ENCODE peak calls at places on chromosomes 12 and 14, in six cellular contexts. N is hypothalamus, L is fibroblast of the aortic adventitia, U is AG09319, A is NAMALWA, I is NCI-H446 treated with DMSO at 0.1 percent for 48 hours. G is an unnamed sample.

GRCh38 chr12:43551271-43551970 is 582 bp downstream of the ADAMTS20 start:
- DNase-seq in L (no peak), I (no peak), U (no peak), N (no peak), A (no peak), G (no peak)

GRCh38 chr12:48952691-48953090 is 4.6 kb downstream of the ARF3 start:
- DNase-seq in I (no peak), L (no peak), N (no peak), A (no peak), U (no peak), G (no peak)

GRCh38 chr14:32896979-32897723 is 41.5 kb upstream of the NPAS3 start:
- DNase-seq in I (no peak), N (no peak), U (peak), A (no peak), L (peak), G (peak)

GRCh38 chr12:64395739-64396138 is 5.2 kb upstream of the C12orf56 start:
- DNase-seq in N (no peak), U (no peak), I (no peak), A (no peak), L (peak), G (no peak)

GRCh38 chr12:100184549-100184948 is 16.1 kb upstream of the ACTR6 start:
- DNase-seq in U (no peak), N (no peak), A (no peak), L (no peak), I (no peak), G (no peak)

GRCh38 chr12:114933428-114934160 is 249.6 kb upstream of the TBX3 start:
- DNase-seq in A (no peak), L (peak), N (no peak), I (no peak), U (peak), G (peak)

GRCh38 chr14:93734086-93734822 is 54.0 kb downstream of the PRIMA1 start:
- DNase-seq in I (no peak), N (no peak), L (no peak), U (no peak), A (peak), G (no peak)

GRCh38 chr14:104514156-104514848 is 65.3 kb upstream of the C14orf180 start:
- DNase-seq in I (peak), U (no peak), A (no peak), L (no peak), N (no peak), G (no peak)

GRCh38 chr12:4762773-4763172 is 42.6 kb downstream of the GALNT8 start:
- DNase-seq in A (no peak), I (no peak), U (no peak), L (no peak), N (no peak), G (no peak)

GRCh38 chr12:112813836-112814235 is 22.3 kb downstream of the RPH3A start:
- DNase-seq in I (no peak), U (no peak), A (no peak), L (no peak), N (no peak), G (no peak)

GRCh38 chr14:31705731-31706130 is 144.5 kb downstream of the NUBPL start:
- DNase-seq in A (no peak), I (no peak), L (no peak), N (no peak), U (no peak), G (no peak)

GRCh38 chr14:98551028-98551427 is 721.0 kb downstream of the BCL11B start:
- DNase-seq in A (no peak), L (no peak), I (no peak), U (no peak), N (no peak), G (no peak)

GRCh38 chr12:46786774-46787173 is 39.0 kb downstream of the SLC38A4 start:
- DNase-seq in L (peak), N (no peak), I (no peak), A (no peak), U (peak), G (peak)

GRCh38 chr14:50062438-50063039 is 53.8 kb downstream of the VCPKMT start:
- DNase-seq in L (peak), N (no peak), U (no peak), I (no peak), A (peak), G (peak)

GRCh38 chr12:120015313-120015712 is 26.3 kb downstream of the BICDL1 start:
- DNase-seq in A (no peak), N (no peak), L (no peak), U (no peak), I (no peak), G (no peak)

GRCh38 chr12:49673446-49674317 is 33.5 kb downstream of the FMNL3 start:
- DNase-seq in N (peak), L (peak), U (peak), I (peak), A (no peak), G (peak)

GRCh38 chr12:57227315-57228115 is 2.0 kb upstream of the SHMT2 start:
- DNase-seq in L (no peak), A (peak), I (no peak), N (no peak), U (no peak), G (no peak)

GRCh38 chr12:51389302-51389999 is 1.8 kb downstream of the GALNT6 start:
- DNase-seq in U (no peak), L (peak), A (peak), N (no peak), I (no peak), G (no peak)

GRCh38 chr12:129109174-129110001 is 256.1 kb downstream of the GLT1D1 start:
- DNase-seq in N (no peak), A (no peak), I (no peak), L (no peak), U (no peak), G (no peak)

GRCh38 chr12:62684586-62685295 is 218.1 kb downstream of the MON2 start:
- DNase-seq in U (peak), L (peak), I (no peak), N (no peak), A (no peak), G (peak)

GRCh38 chr14:32694795-32695449 is 243.8 kb upstream of the NPAS3 start:
- DNase-seq in L (no peak), I (no peak), A (no peak), N (no peak), U (no peak), G (no peak)

GRCh38 chr14:59358105-59358504 is 107.1 kb downstream of the GPR135 start:
- DNase-seq in U (peak), I (no peak), N (no peak), L (peak), A (no peak), G (no peak)

GRCh38 chr12:61566183-61566582 is 694.0 kb upstream of the USP15 start:
- DNase-seq in L (no peak), I (no peak), U (no peak), A (no peak), N (no peak), G (no peak)

GRCh38 chr12:13687633-13688032 is 293.8 kb downstream of the GRIN2B start:
- DNase-seq in I (no peak), N (no peak), L (no peak), A (no peak), U (no peak), G (no peak)

GRCh38 chr12:23560611-23561010 is 388.9 kb downstream of the SOX5 start:
- DNase-seq in I (no peak), N (no peak), A (no peak), L (no peak), U (no peak), G (no peak)

GRCh38 chr14:49986344-49987014 is 93.6 kb downstream of the ARF6 start:
- DNase-seq in L (peak), N (no peak), U (no peak), I (no peak), A (no peak), G (peak)

GRCh38 chr12:48063530-48063929 is 42.3 kb downstream of the SENP1 start:
- DNase-seq in U (no peak), A (no peak), N (no peak), I (no peak), L (no peak), G (no peak)

GRCh38 chr12:90905691-90906370 is 49.1 kb downstream of the CCER1 start:
- DNase-seq in N (no peak), I (no peak), L (peak), A (no peak), U (no peak), G (peak)

GRCh38 chr14:67694791-67695393 is 672 bp downstream of the RDH11 start:
- DNase-seq in I (peak), L (peak), N (peak), U (peak), A (peak), G (peak)